ENCODE peak calls at places on chromosomes 2 and 18, in ten cellular contexts. C is SHP77; O is nucleus accumbens; H is activated CD4-positive, alpha-beta T cell treated with anti-CD3 and anti-CD28 coated beads, Interleukin-2, amount 50 U/mL, for 48 hours; G is RWPE1; V is NCI-H345; E is left cardiac atrium; X is activated naive CD8-positive, alpha-beta T cell treated with anti-CD3 and anti-CD28 coated beads, Interleukin-2, amount 10 ng/mL, durations not matched to agents 7 days and 5 days; L is GM20000; N is globus pallidus. F is an unnamed sample.

GRCh38 chr2:208978966-208979365 is 444.9 kb upstream of the MAP2 start:
- DNase-seq in V (no peak), C (no peak), H (no peak), E (no peak), G (no peak), N (no peak), L (no peak), O (no peak), X (no peak), F (no peak)

GRCh38 chr2:147294825-147295392 is 549.9 kb upstream of the ACVR2A start:
- DNase-seq in H (no peak), G (peak), E (no peak), O (no peak), V (no peak), N (no peak), L (no peak), C (no peak), X (no peak), F (no peak)

GRCh38 chr2:150832686-150833085 is 345.2 kb upstream of the RND3 start:
- DNase-seq in L (no peak), C (no peak), O (no peak), G (no peak), H (no peak), E (no peak), V (no peak), X (no peak), N (no peak), F (no peak)

GRCh38 chr2:44944952-44945612 is 3.6 kb downstream of the SIX3 start:
- DNase-seq in H (no peak), O (no peak), G (no peak), V (no peak), E (no peak), C (no peak), X (no peak), N (no peak), L (no peak), F (no peak)

GRCh38 chr2:54471221-54471711 is 15.1 kb downstream of the SPTBN1 start:
- DNase-seq in X (no peak), G (no peak), L (no peak), H (no peak), N (no peak), V (peak), E (no peak), O (no peak), C (peak), F (no peak)

GRCh38 chr18:21345851-21346250 is 103.8 kb downstream of the GREB1L start:
- DNase-seq in H (no peak), N (no peak), L (no peak), X (no peak), G (no peak), V (no peak), O (no peak), E (no peak), C (no peak), F (no peak)

GRCh38 chr18:55982992-55983391 is 395.0 kb upstream of the TCF4 start:
- DNase-seq in H (no peak), X (no peak), G (no peak), N (no peak), L (no peak), C (no peak), V (no peak), O (no peak), E (no peak), F (no peak)

GRCh38 chr2:125405816-125406215 is 1250.1 kb upstream of the GYPC start:
- DNase-seq in O (no peak), N (no peak), G (peak), C (no peak), H (no peak), E (no peak), X (no peak), V (no peak), L (no peak), F (no peak)

GRCh38 chr2:157443795-157444642 is at the start of gene CYTIP:
- DNase-seq in V (no peak), C (no peak), L (peak), E (no peak), H (peak), X (peak), G (no peak), N (peak), O (no peak), F (no peak)

GRCh38 chr2:29196792-29197788 is 81.9 kb downstream of the CLIP4 start:
- DNase-seq in C (peak), H (peak), X (peak), O (peak), G (peak), V (peak), L (peak), N (peak), E (peak), F (peak)

GRCh38 chr2:8576525-8577157 is 105.2 kb upstream of the ID2 start:
- DNase-seq in O (no peak), E (peak), N (peak), V (no peak), L (no peak), C (no peak), G (no peak), X (no peak), H (peak), F (no peak)

GRCh38 chr2:190123956-190124355 is 61.4 kb upstream of the MSTN start:
- DNase-seq in O (no peak), V (no peak), G (no peak), N (no peak), C (no peak), E (no peak), H (no peak), X (no peak), L (no peak), F (no peak)

GRCh38 chr2:19893520-19894134 is 8.2 kb downstream of the TTC32 start:
- DNase-seq in V (no peak), G (no peak), O (no peak), E (no peak), H (no peak), N (no peak), C (no peak), L (peak), X (no peak), F (no peak)

GRCh38 chr2:144770616-144771230 is 250.8 kb upstream of the ZEB2 start:
- DNase-seq in E (no peak), X (no peak), C (no peak), L (no peak), O (peak), G (no peak), H (no peak), N (peak), V (no peak), F (no peak)

GRCh38 chr2:112841399-112842044 is 4.9 kb upstream of the IL1B start:
- DNase-seq in V (no peak), O (no peak), X (no peak), L (no peak), N (peak), G (no peak), C (no peak), H (no peak), E (no peak), F (no peak)

GRCh38 chr18:48843162-48843561 is 107.6 kb downstream of the SMAD7 start:
- DNase-seq in G (no peak), O (no peak), H (no peak), N (no peak), E (peak), V (no peak), L (no peak), X (no peak), C (no peak), F (no peak)

F was measured in neuronal stem cell.